ENCODE peak calls at places on chromosome 17, in nine cellular contexts. O is dorsolateral prefrontal cortex, F is heart left ventricle, H is adrenal gland, C is brain microvascular endothelial cell, J is coronary artery, W is prostate gland, G is body of pancreas, D is A549. N is an unnamed sample.

GRCh38 chr17:35312790-35313711 is 60.4 kb downstream of the SLFN11 start:
- DNase-seq in O (peak; percentile 15), F (peak; percentile 49), H (peak; percentile 53), C (peak; percentile 49), J (no peak), W (peak; percentile 66), G (peak; percentile 64), D (peak; percentile 77), N (no peak)

GRCh38 chr17:39196820-39197331 is 593 bp downstream of the CACNB1 start:
- DNase-seq in O (no peak), F (peak; percentile 28), H (peak; percentile 53), C (no peak), J (no peak), W (no peak), G (peak; percentile 30), D (peak; percentile 62), N (no peak)

GRCh38 chr17:55341432-55341831 is 76.7 kb downstream of the HLF start:
- DNase-seq in O (no peak), F (no peak), H (no peak), C (peak; percentile 47), J (no peak), W (no peak), G (no peak), D (no peak), N (no peak)

GRCh38 chr17:41444640-41445039 is 3.9 kb upstream of the KRT38 start:
- DNase-seq in O (no peak), F (no peak), H (no peak), C (no peak), J (no peak), W (no peak), G (no peak), D (no peak), N (no peak)

GRCh38 chr17:52297230-52298010 is 138.9 kb upstream of the CA10 start:
- DNase-seq in O (no peak), F (no peak), H (no peak), C (no peak), J (no peak), W (no peak), G (no peak), D (peak; percentile 25), N (no peak)

GRCh38 chr17:67999291-67999911 is 3.1 kb upstream of the C17orf58 start:
- DNase-seq in O (no peak), F (no peak), H (no peak), C (no peak), J (no peak), W (no peak), G (no peak), D (no peak), N (no peak)

GRCh38 chr17:40417258-40417608 is 463 bp downstream of the TOP2A start:
- DNase-seq in O (no peak), F (no peak), H (no peak), C (peak; percentile 22), J (no peak), W (no peak), G (no peak), D (peak; percentile 58), N (no peak)

GRCh38 chr17:39701784-39702422 is 2.0 kb downstream of the ERBB2 start:
- DNase-seq in O (no peak), F (no peak), H (no peak), C (no peak), J (no peak), W (no peak), G (no peak), D (no peak), N (no peak)

GRCh38 chr17:49101054-49101534 is 31.5 kb upstream of the B4GALNT2 start:
- DNase-seq in O (no peak), F (no peak), H (no peak), C (peak; percentile 83), J (no peak), W (peak; percentile 34), G (peak; percentile 78), D (no peak), N (no peak)

GRCh38 chr17:27845264-27846041 is 45.1 kb upstream of the NOS2 start:
- DNase-seq in O (no peak), F (no peak), H (no peak), C (no peak), J (no peak), W (no peak), G (no peak), D (no peak), N (no peak)

GRCh38 chr17:38742431-38743308 is 5.5 kb downstream of the PCGF2 start:
- DNase-seq in O (no peak), F (peak; percentile 69), H (peak; percentile 69), C (peak; percentile 96), J (no peak), W (no peak), G (peak; percentile 89), D (peak; percentile 51), N (peak; percentile 54)

GRCh38 chr17:42279776-42280630 is 3.8 kb upstream of the STAT5B start:
- DNase-seq in O (no peak), F (no peak), H (peak; percentile 11), C (no peak), J (no peak), W (no peak), G (no peak), D (no peak), N (no peak)

GRCh38 chr17:37818689-37819088 is 73.8 kb upstream of the HNF1B start:
- DNase-seq in O (no peak), F (no peak), H (no peak), C (no peak), J (no peak), W (peak; percentile 54), G (peak; percentile 77), D (peak; percentile 59), N (no peak)

GRCh38 chr17:11302395-11302932 is 61.5 kb downstream of the SHISA6 start:
- DNase-seq in O (no peak), F (no peak), H (no peak), C (no peak), J (no peak), W (no peak), G (no peak), D (no peak), N (no peak)

GRCh38 chr17:41328207-41328606 is 12.7 kb upstream of the KRTAP17-1 start:
- DNase-seq in O (no peak), F (no peak), H (no peak), C (no peak), J (no peak), W (no peak), G (no peak), D (no peak), N (no peak)

GRCh38 chr17:8022358-8023038 is 16.4 kb upstream of the ALOX15B start:
- DNase-seq in O (no peak), F (no peak), H (no peak), C (peak; percentile 9), J (no peak), W (no peak), G (no peak), D (no peak), N (no peak)

GRCh38 chr17:64148017-64148631 is 18.2 kb upstream of the ERN1 start:
- DNase-seq in O (no peak), F (no peak), H (peak; percentile 45), C (no peak), J (no peak), W (no peak), G (peak; percentile 53), D (peak; percentile 25), N (no peak)
- H3K4me3 ChIP-seq in O (no peak overlapping the region), F (no peak overlapping the region), H (no peak overlapping the region), C (no peak overlapping the region), J (no peak overlapping the region), W (no peak overlapping the region), G (no peak overlapping the region), D (no peak overlapping the region), N (no peak overlapping the region)

GRCh38 chr17:75783803-75784472 is 668 bp upstream of the UNK start:
- DNase-seq in O (peak; percentile 30), F (no peak), H (peak; percentile 54), C (no peak), J (peak; percentile 81), W (no peak), G (peak; percentile 86), D (no peak), N (no peak)
- H3K27ac ChIP-seq in O (peak overlapping the region; percentile 100), F (peak overlapping the region; percentile 99), H (peak overlapping the region; percentile 88), C (peak overlapping the region; percentile 100), J (peak overlapping the region; percentile 98), W (peak overlapping the region; percentile 98), G (peak overlapping the region; percentile 99), D (peak overlapping the region; percentile 96), N (peak overlapping the region; percentile 97)

DNA sequence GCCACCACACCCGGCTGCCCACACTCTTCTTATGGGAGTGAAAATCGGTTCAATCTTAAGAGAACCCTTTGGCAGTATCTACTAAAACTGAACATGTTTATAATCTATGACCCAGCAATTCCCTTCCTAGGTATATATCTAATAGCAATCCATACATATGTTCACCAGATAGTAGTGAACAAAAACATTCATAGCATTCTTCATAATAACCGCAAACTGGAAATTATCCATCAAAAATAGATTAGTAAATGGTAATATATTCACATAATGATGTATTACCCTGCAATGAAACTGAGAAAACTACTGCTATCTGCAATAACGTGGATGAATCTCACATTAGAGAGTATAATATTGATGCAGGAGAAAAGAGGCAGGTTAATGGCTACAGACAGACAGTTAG is 23.1 kb downstream of the COPRS start:
- DNase-seq in O (no peak), F (no peak), H (no peak), C (no peak), J (no peak), W (no peak), G (no peak), D (no peak), N (no peak)
- TF ChIP-seq CTCF in O (no peak), F (no peak), H (no peak), C (no peak), J (no peak), W (no peak), G (no peak), D (no peak), N (no peak)

GRCh38 chr17:82297804-82298537 is 19.4 kb downstream of the CD7 start:
- DNase-seq in O (peak; percentile 81), F (peak; percentile 89), H (peak; percentile 95), C (peak; percentile 90), J (peak; percentile 93), W (peak; percentile 92), G (peak; percentile 95), D (peak; percentile 92), N (peak; percentile 84)

GRCh38 chr17:82300228-82300627 is 17.2 kb downstream of the CD7 start:
- DNase-seq in O (no peak), F (no peak), H (no peak), C (no peak), J (no peak), W (no peak), G (no peak), D (no peak), N (no peak)

GRCh38 chr17:82298538-82299421 is 18.6 kb downstream of the CD7 start:
- DNase-seq in O (no peak), F (no peak), H (no peak), C (no peak), J (no peak), W (no peak), G (no peak), D (no peak), N (no peak)

GRCh38 chr17:82300707-82301270 is 16.6 kb downstream of the CD7 start:
- DNase-seq in O (peak; percentile 36), F (peak; percentile 57), H (peak; percentile 68), C (no peak), J (no peak), W (peak; percentile 50), G (peak; percentile 72), D (peak; percentile 68), N (no peak)

DNA sequence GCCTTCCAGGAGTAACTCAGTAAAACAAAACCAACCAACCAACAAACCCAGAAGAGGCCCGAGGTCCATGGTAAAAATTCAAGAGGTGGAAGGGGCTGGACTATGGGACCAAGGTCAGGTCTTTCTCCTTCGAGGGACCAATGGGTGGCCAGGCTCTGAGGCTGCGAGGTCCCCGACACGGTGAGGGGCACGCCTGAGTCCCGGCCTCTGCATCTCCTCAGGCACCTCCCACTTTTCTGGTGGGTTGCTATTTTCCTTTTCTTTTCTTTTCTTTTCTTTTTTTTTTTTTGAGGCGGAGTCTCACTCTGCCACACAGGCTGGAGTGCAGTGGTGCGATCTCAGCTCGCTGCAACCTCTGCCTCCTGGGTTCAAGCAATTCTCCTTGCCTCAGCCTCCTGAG is 18.0 kb downstream of the CD7 start:
- DNase-seq in O (no peak), F (no peak), H (no peak), C (no peak), J (no peak), W (no peak), G (no peak), D (no peak), N (no peak)
- H3K4me3 ChIP-seq in O (no peak overlapping the region), F (no peak overlapping the region), H (no peak overlapping the region), C (no peak overlapping the region), J (no peak overlapping the region), W (no peak overlapping the region), G (no peak overlapping the region), D (no peak overlapping the region), N (no peak overlapping the region)

N was measured in thoracic aorta.